ENCODE peak calls at places on chromosomes 5 and 9, in nine cellular contexts. K is A549; Q is mammary epithelial cell; Z is CD8-positive, alpha-beta memory T cell; H is coronary artery; R is vagina; N is naive thymus-derived CD4-positive, alpha-beta T cell; L is lower lobe of right lung; D is trophoblast cell. M is an unnamed sample.

GRCh38 chr5:134000116-134000515 is 4.7 kb downstream of the VDAC1 start:
- DNase-seq in K (no peak), Q (no peak), Z (no peak), H (no peak), R (no peak), N (no peak), L (no peak), D (no peak), M (no peak)

GRCh38 chr9:92406506-92406905 is 2.1 kb upstream of the OGN start:
- DNase-seq in K (no peak), Q (no peak), Z (peak; percentile 6), H (peak; percentile 81), R (no peak), N (peak; percentile 50), L (no peak), D (no peak), M (no peak)

GRCh38 chr9:134887686-134888602 is 7.3 kb downstream of the FCN2 start:
- DNase-seq in K (no peak), Q (no peak), Z (no peak), H (peak; percentile 66), R (peak; percentile 91), N (no peak), L (peak; percentile 29), D (no peak), M (no peak)

GRCh38 chr5:125317546-125317995 is 571.1 kb upstream of the ZNF608 start:
- DNase-seq in K (no peak), Q (no peak), Z (no peak), H (no peak), R (no peak), N (no peak), L (no peak), D (no peak), M (no peak)

GRCh38 chr5:108420182-108420581 is 38.3 kb upstream of the FBXL17 start:
- DNase-seq in K (no peak), Q (no peak), Z (no peak), H (no peak), R (no peak), N (no peak), L (no peak), D (no peak), M (no peak)

GRCh38 chr9:121445986-121446385 is 53.7 kb downstream of the GGTA1 start:
- DNase-seq in K (no peak), Q (no peak), Z (no peak), H (no peak), R (no peak), N (no peak), L (no peak), D (no peak), M (no peak)

GRCh38 chr5:93622240-93622885 is 39.3 kb downstream of the NR2F1 start:
- DNase-seq in K (no peak), Q (peak; percentile 25), Z (peak; percentile 53), H (no peak), R (no peak), N (peak; percentile 56), L (no peak), D (peak; percentile 70), M (no peak)

GRCh38 chr5:65882278-65882677 is 44.1 kb upstream of the ERBIN start:
- DNase-seq in K (no peak), Q (no peak), Z (no peak), H (no peak), R (no peak), N (no peak), L (no peak), D (peak; percentile 25), M (no peak)

GRCh38 chr9:81424431-81424830 is 264.9 kb downstream of the TLE1 start:
- DNase-seq in K (no peak), Q (no peak), Z (no peak), H (no peak), R (no peak), N (no peak), L (no peak), D (no peak), M (no peak)

GRCh38 chr5:170184007-170184687 is 48.6 kb upstream of the C5orf58 start:
- DNase-seq in K (peak; percentile 62), Q (peak; percentile 35), Z (no peak), H (no peak), R (no peak), N (no peak), L (peak; percentile 71), D (peak; percentile 64), M (no peak)

GRCh38 chr9:113589890-113590289 is 126.4 kb downstream of the RGS3 start:
- DNase-seq in K (no peak), Q (no peak), Z (no peak), H (no peak), R (no peak), N (peak; percentile 19), L (peak; percentile 14), D (no peak), M (no peak)

GRCh38 chr9:69572611-69573010 is 99.6 kb downstream of the APBA1 start:
- DNase-seq in K (no peak), Q (peak; percentile 8), Z (no peak), H (no peak), R (no peak), N (no peak), L (no peak), D (no peak), M (no peak)

GRCh38 chr9:89655990-89656657 is 51.3 kb downstream of the GADD45G start:
- DNase-seq in K (no peak), Q (no peak), Z (no peak), H (no peak), R (no peak), N (no peak), L (no peak), D (no peak), M (no peak)

GRCh38 chr9:89658401-89658800 is 53.6 kb downstream of the GADD45G start:
- DNase-seq in K (no peak), Q (no peak), Z (no peak), H (no peak), R (no peak), N (no peak), L (no peak), D (no peak), M (no peak)

GRCh38 chr9:89657765-89658164 is 53.0 kb downstream of the GADD45G start:
- DNase-seq in K (no peak), Q (no peak), Z (no peak), H (no peak), R (no peak), N (no peak), L (no peak), D (no peak), M (no peak)

GRCh38 chr9:89655047-89655989 is 50.5 kb downstream of the GADD45G start:
- DNase-seq in K (no peak), Q (no peak), Z (no peak), H (no peak), R (no peak), N (no peak), L (no peak), D (no peak), M (no peak)

GRCh38 chr9:89654025-89654662 is 49.3 kb downstream of the GADD45G start:
- DNase-seq in K (no peak), Q (no peak), Z (no peak), H (no peak), R (no peak), N (no peak), L (no peak), D (no peak), M (no peak)
- H3K27ac ChIP-seq in K (no peak overlapping the region), Q (no peak overlapping the region), Z (no peak overlapping the region), H (no peak overlapping the region), R (no peak overlapping the region), N (no peak overlapping the region), L (no peak overlapping the region), D (no peak overlapping the region), M (no peak overlapping the region)

GRCh38 chr5:33198816-33199215 is 241.9 kb upstream of the TARS1 start:
- DNase-seq in K (no peak), Q (no peak), Z (no peak), H (no peak), R (no peak), N (no peak), L (no peak), D (no peak), M (no peak)

GRCh38 chr5:33194914-33195313 is 245.9 kb upstream of the TARS1 start:
- DNase-seq in K (no peak), Q (no peak), Z (no peak), H (no peak), R (no peak), N (no peak), L (no peak), D (no peak), M (no peak)

GRCh38 chr5:33195431-33196128 is 245.2 kb upstream of the TARS1 start:
- DNase-seq in K (no peak), Q (peak; percentile 3), Z (no peak), H (no peak), R (no peak), N (no peak), L (no peak), D (peak; percentile 17), M (no peak)
- H3K27ac ChIP-seq in K (peak overlapping the region; percentile 49), Q (no peak overlapping the region), Z (no peak overlapping the region), H (no peak overlapping the region), R (no peak overlapping the region), N (no peak overlapping the region), L (no peak overlapping the region), D (no peak overlapping the region), M (peak overlapping the region; percentile 4)

GRCh38 chr5:149730620-149731331 is 666 bp downstream of the PPARGC1B start:
- DNase-seq in K (peak; percentile 41), Q (peak; percentile 45), Z (peak; percentile 43), H (no peak), R (no peak), N (peak; percentile 54), L (peak; percentile 75), D (peak; percentile 95), M (no peak)

GRCh38 chr5:149731332-149731616 is 1.2 kb downstream of the PPARGC1B start:
- DNase-seq in K (no peak), Q (no peak), Z (no peak), H (no peak), R (no peak), N (no peak), L (no peak), D (no peak), M (no peak)

GRCh38 chr5:149731617-149732400 is 1.7 kb downstream of the PPARGC1B start:
- DNase-seq in K (peak; percentile 74), Q (peak; percentile 84), Z (peak; percentile 51), H (no peak), R (no peak), N (peak; percentile 68), L (peak; percentile 92), D (peak; percentile 84), M (no peak)

GRCh38 chr5:149733129-149733900 is 3.2 kb downstream of the PPARGC1B start:
- DNase-seq in K (no peak), Q (no peak), Z (no peak), H (no peak), R (no peak), N (no peak), L (no peak), D (no peak), M (no peak)

GRCh38 chr5:149732500-149733128 is 2.5 kb downstream of the PPARGC1B start:
- DNase-seq in K (no peak), Q (peak; percentile 40), Z (no peak), H (no peak), R (no peak), N (no peak), L (no peak), D (peak; percentile 23), M (no peak)
- H3K27ac ChIP-seq in K (no peak overlapping the region), Q (peak overlapping the region; percentile 48), Z (peak overlapping the region; percentile 57), H (peak overlapping the region; percentile 80), R (peak overlapping the region; percentile 94), N (no peak overlapping the region), L (peak overlapping the region; percentile 76), D (no peak overlapping the region), M (no peak overlapping the region)

DNA sequence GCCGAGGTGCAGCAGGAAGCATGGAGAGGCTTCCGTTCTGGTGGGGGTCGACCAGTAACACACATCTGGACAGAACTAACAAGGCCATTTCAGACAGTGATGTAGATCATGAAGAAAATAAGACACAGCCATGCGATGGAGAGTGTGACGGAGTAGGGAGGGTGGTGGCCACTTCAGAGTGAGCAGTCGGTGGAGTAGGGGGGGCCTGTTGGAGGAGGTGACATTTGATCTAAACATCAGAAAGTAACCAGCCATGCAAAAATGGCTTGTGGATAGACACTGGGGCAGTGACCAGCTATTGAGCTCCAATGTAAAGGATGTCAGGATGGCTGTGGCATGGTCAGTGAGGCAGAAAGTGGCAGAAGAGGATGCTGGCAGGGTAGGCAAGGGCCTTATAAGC is 65.9 kb downstream of the PPARGC1B start:
- DNase-seq in K (no peak), Q (no peak), Z (no peak), H (no peak), R (no peak), N (no peak), L (no peak), D (no peak), M (no peak)
- H3K27ac ChIP-seq in K (peak overlapping the region; percentile 0), Q (no peak overlapping the region), Z (no peak overlapping the region), H (no peak overlapping the region), R (peak overlapping the region; percentile 20), N (no peak overlapping the region), L (no peak overlapping the region), D (no peak overlapping the region), M (no peak overlapping the region)